ENCODE peak calls at places on chromosome 18, in five cellular contexts. P is endodermal cell, V is GM23248, N is colonic mucosa, Y is uterus. G is an unnamed sample.

GRCh38 chr18:76846217-76846616 is 23.9 kb downstream of the ZNF236 start:
- DNase-seq in P (no peak), V (no peak), N (no peak), Y (no peak), G (no peak)

GRCh38 chr18:39960545-39960944 is 1994.5 kb upstream of the PIK3C3 start:
- DNase-seq in P (no peak), V (peak; percentile 57), N (no peak), Y (no peak), G (no peak)

GRCh38 chr18:47881752-47882455 is 48.6 kb downstream of the SMAD2 start:
- DNase-seq in P (no peak), V (peak; percentile 47), N (no peak), Y (no peak), G (no peak)

GRCh38 chr18:45155526-45155925 is 459.8 kb upstream of the SLC14A2 start:
- DNase-seq in P (no peak), V (no peak), N (no peak), Y (no peak), G (no peak)

GRCh38 chr18:7370375-7370774 is 139.5 kb downstream of the LRRC30 start:
- DNase-seq in P (no peak), V (no peak), N (no peak), Y (peak; percentile 30), G (no peak)

GRCh38 chr18:50559750-50560680 is at the start of gene MAPK4:
- DNase-seq in P (peak; percentile 85), V (peak; percentile 41), N (peak; percentile 37), Y (peak; percentile 18), G (peak; percentile 72)

GRCh38 chr18:60804412-60804811 is 431.8 kb upstream of the MC4R start:
- DNase-seq in P (peak; percentile 65), V (no peak), N (no peak), Y (no peak), G (no peak)

GRCh38 chr18:37640504-37640903 is 74.9 kb upstream of the CELF4 start:
- DNase-seq in P (peak; percentile 68), V (no peak), N (no peak), Y (no peak), G (no peak)

GRCh38 chr18:55001625-55002024 is 42.4 kb upstream of the CCDC68 start:
- DNase-seq in P (no peak), V (no peak), N (no peak), Y (no peak), G (no peak)

GRCh38 chr18:51123046-51123395 is 74.5 kb downstream of the MEX3C start:
- DNase-seq in P (no peak), V (no peak), N (no peak), Y (no peak), G (no peak)

GRCh38 chr18:44840053-44840826 is 159.6 kb downstream of the SETBP1 start:
- DNase-seq in P (no peak), V (no peak), N (no peak), Y (peak; percentile 52), G (no peak)

GRCh38 chr18:34936772-34937171 is 104.4 kb upstream of the MAPRE2 start:
- DNase-seq in P (no peak), V (no peak), N (no peak), Y (no peak), G (no peak)

GRCh38 chr18:24055009-24055804 is 40.7 kb downstream of the TTC39C start:
- DNase-seq in P (no peak), V (no peak), N (no peak), Y (no peak), G (no peak)

GRCh38 chr18:38450876-38451275 is 885.3 kb upstream of the CELF4 start:
- DNase-seq in P (no peak), V (no peak), N (no peak), Y (no peak), G (no peak)

GRCh38 chr18:63963610-63964256 is 6.1 kb upstream of the SERPINB8 start:
- DNase-seq in P (peak; percentile 73), V (peak; percentile 82), N (peak; percentile 68), Y (peak; percentile 28), G (no peak)

GRCh38 chr18:24628360-24628759 is 167.9 kb downstream of the HRH4 start:
- DNase-seq in P (no peak), V (peak; percentile 17), N (no peak), Y (no peak), G (no peak)

GRCh38 chr18:3710712-3711269 is 260.8 kb downstream of the TGIF1 start:
- DNase-seq in P (no peak), V (peak; percentile 56), N (peak; percentile 89), Y (peak; percentile 29), G (peak; percentile 81)

GRCh38 chr18:74899554-74899953 is 301.9 kb downstream of the ZNF407 start:
- DNase-seq in P (no peak), V (no peak), N (no peak), Y (peak; percentile 36), G (no peak)

GRCh38 chr18:13362617-13363016 is 144.1 kb downstream of the LDLRAD4 start:
- DNase-seq in P (no peak), V (no peak), N (no peak), Y (no peak), G (no peak)

GRCh38 chr18:12769644-12770440 is 67.0 kb downstream of the PSMG2 start:
- DNase-seq in P (no peak), V (no peak), N (no peak), Y (no peak), G (no peak)

GRCh38 chr18:79642626-79643025 is 37.0 kb upstream of the CTDP1 start:
- DNase-seq in P (no peak), V (no peak), N (no peak), Y (no peak), G (no peak)

GRCh38 chr18:9643549-9643948 is 29.2 kb upstream of the PPP4R1 start:
- DNase-seq in P (peak; percentile 65), V (peak; percentile 97), N (no peak), Y (peak; percentile 28), G (no peak)

DNA sequence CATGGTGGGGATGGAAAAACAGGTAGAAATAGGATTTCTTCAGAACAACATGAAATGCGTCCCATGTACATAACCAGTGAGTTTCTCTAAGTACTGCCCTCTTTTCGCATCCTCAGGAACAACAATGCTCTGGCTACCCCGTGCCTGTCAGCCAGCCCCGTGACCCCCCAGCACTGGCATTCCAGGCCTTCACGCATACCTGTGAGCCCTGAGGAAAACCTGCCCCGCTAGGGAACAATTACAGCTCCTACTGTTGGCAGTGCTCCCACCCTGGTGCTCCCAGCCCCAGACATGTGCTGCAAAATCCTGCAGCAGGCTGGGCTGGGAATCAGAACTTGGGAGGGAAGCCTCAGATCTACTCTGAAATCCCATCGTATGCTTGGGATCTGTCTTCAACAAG is 9.1 kb downstream of the SMAD7 start:
- DNase-seq in P (no peak), V (peak; percentile 24), N (no peak), Y (no peak), G (peak; percentile 77)
- H3K36me3 ChIP-seq in P (peaks cover 90% of the 10 kb centered on the region), V (peaks cover 17% of the 10 kb centered on the region), N (no peaks in the 10 kb centered on the region), Y (no peaks in the 10 kb centered on the region), G (no peaks in the 10 kb centered on the region)

GRCh38 chr18:69956037-69956436 is 8.4 kb upstream of the CD226 start:
- DNase-seq in P (no peak), V (no peak), N (no peak), Y (peak; percentile 43), G (no peak)
- H3K27ac ChIP-seq in P (no peak overlapping the region), V (no peak overlapping the region), N (no peak overlapping the region), Y (peak overlapping the region; percentile 46), G (peak overlapping the region; percentile 81)

GRCh38 chr18:11148655-11149440 is 521 bp downstream of the PIEZO2 start:
- DNase-seq in P (peak; percentile 77), V (peak; percentile 35), N (no peak), Y (no peak), G (no peak)

GRCh38 chr18:11147962-11148654 is 1.3 kb downstream of the PIEZO2 start:
- DNase-seq in P (peak; percentile 73), V (peak; percentile 22), N (no peak), Y (no peak), G (no peak)

GRCh38 chr18:11150271-11150615 is 874 bp upstream of the PIEZO2 start:
- DNase-seq in P (peak; percentile 75), V (no peak), N (no peak), Y (no peak), G (no peak)

GRCh38 chr18:11147371-11147860 is 2.0 kb downstream of the PIEZO2 start:
- DNase-seq in P (peak; percentile 72), V (no peak), N (no peak), Y (no peak), G (no peak)

DNA sequence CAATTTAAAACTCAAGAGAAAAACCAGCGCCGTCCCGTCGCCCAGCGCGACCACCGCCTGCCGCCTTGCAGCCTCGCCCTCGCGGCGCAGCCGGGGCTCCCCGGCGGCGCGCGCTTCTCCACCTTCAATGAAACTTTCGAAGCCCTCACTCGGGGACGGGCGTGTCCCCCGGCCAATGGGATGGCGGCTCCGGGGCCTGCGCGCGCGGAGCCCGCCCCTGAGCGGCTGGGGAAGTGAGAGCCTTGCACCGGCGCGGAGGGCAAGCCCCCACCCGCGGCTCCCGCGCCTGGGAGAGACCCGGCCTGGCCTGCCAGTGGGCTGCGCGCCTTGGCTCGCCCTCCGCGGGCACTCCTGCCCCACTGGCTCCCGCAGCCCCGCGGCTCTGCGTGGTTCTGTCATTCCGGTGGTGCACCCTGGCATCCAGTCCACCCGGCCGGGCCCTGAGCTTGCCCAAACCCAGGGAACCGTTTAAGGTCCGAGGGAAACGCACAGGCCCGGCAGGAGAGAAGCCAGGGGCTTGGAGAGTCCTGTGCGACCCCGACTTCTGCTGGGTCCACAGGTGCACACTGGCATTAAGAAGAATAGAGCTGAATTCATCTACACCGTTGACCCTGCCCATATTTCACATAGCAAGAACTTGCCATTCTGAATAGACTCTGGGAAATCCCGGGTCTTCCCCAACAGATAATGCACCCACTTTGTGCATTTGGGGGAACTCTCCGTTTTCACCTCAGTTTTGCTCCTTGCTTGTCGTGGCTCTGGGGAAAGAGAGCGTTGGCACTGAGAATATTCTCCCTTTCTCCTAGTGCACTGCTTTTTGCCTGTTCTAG is at the start of gene PIEZO2:
- DNase-seq in P (peak; percentile 95), V (peak; percentile 57), N (peak; percentile 69), Y (no peak), G (peak; percentile 81)
- H3K9me3 ChIP-seq in P (no peaks in the 10 kb centered on the region), V (no peaks in the 10 kb centered on the region), N (no peaks in the 10 kb centered on the region), Y (no peaks in the 10 kb centered on the region), G (no peaks in the 10 kb centered on the region)

DNA sequence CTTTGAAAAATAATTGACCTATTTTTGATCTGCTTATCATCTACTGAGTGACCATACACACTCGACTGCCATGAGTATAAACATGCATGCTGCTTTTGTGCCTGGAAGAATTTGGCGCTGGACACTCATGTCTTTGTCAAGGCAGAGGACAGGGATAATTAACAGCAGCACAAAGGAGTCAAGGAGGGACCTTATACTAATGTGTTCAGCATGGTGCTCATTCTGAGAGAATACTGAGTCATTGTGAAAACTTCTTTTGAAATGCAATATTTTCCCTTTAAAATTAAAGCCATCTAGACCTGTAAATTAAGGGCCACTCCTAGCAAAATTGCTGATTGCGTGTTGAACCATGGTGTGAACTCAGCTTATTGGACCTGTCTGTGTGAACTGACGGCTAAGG is 116.3 kb downstream of the ZNF532 start:
- DNase-seq in P (peak; percentile 6), V (peak; percentile 23), N (no peak), Y (no peak), G (no peak)
- H3K36me3 ChIP-seq in P (peaks cover 86% of the 10 kb centered on the region), V (no peaks in the 10 kb centered on the region), N (no peaks in the 10 kb centered on the region), Y (no peaks in the 10 kb centered on the region), G (peaks cover 57% of the 10 kb centered on the region)

GRCh38 chr18:58208207-58208944 is 164.3 kb downstream of the NEDD4L start:
- DNase-seq in P (no peak), V (peak; percentile 75), N (peak; percentile 11), Y (no peak), G (no peak)

GRCh38 chr18:58211510-58211909 is 167.5 kb downstream of the NEDD4L start:
- DNase-seq in P (no peak), V (no peak), N (no peak), Y (no peak), G (no peak)

GRCh38 chr18:58212274-58212673 is 168.2 kb downstream of the NEDD4L start:
- DNase-seq in P (no peak), V (no peak), N (peak; percentile 55), Y (no peak), G (no peak)

GRCh38 chr18:58207520-58208152 is 163.6 kb downstream of the NEDD4L start:
- DNase-seq in P (no peak), V (no peak), N (peak; percentile 15), Y (no peak), G (no peak)

GRCh38 chr18:58209326-58209725 is 165.3 kb downstream of the NEDD4L start:
- DNase-seq in P (no peak), V (peak; percentile 51), N (no peak), Y (no peak), G (no peak)
- H3K27ac ChIP-seq in P (no peak overlapping the region), V (no peak overlapping the region), N (no peak overlapping the region), Y (no peak overlapping the region), G (no peak overlapping the region)

G was measured in spleen.